ENCODE peak calls at places on chromosome 17, in six cellular contexts. One of them, this sample, is unnamed.
A peak's percentile ranks its signal among the peaks of the same experiment; 100 is the strongest.

GRCh38 chr17:63588797-63589196 is 11.9 kb upstream of the TACO1 start:
- ATAC-seq in K562: no peak
- ATAC-seq in upper lobe of left lung: no peak
- ATAC-seq in HCT116: no peak
- ATAC-seq in HepG2: no peak
- ATAC-seq in GM12878: no peak
- ATAC-seq in this sample: no peak

GRCh38 chr17:31442276-31442675 is 50.8 kb downstream of the RAB11FIP4 start:
- ATAC-seq in GM12878: no peak
- ATAC-seq in HepG2: no peak
- ATAC-seq in upper lobe of left lung: no peak
- ATAC-seq in HCT116: no peak
- ATAC-seq in K562: no peak
- ATAC-seq in this sample: no peak

GRCh38 chr17:37664214-37664613 is 21.0 kb upstream of the DDX52 start:
- ATAC-seq in GM12878: no peak
- ATAC-seq in HCT116: no peak
- ATAC-seq in K562: no peak
- ATAC-seq in upper lobe of left lung: no peak
- ATAC-seq in HepG2: no peak
- ATAC-seq in this sample: no peak

GRCh38 chr17:76968707-76969597 is 100.7 kb downstream of the MGAT5B start:
- ATAC-seq in GM12878: peak; percentile 78
- ATAC-seq in HepG2: no peak
- ATAC-seq in upper lobe of left lung: peak; percentile 14
- ATAC-seq in HCT116: peak; percentile 65
- ATAC-seq in K562: no peak
- ATAC-seq in this sample: no peak

GRCh38 chr17:17959520-17960361 is 12.5 kb downstream of the TOM1L2 start:
- ATAC-seq in GM12878: peak; percentile 85
- ATAC-seq in K562: no peak
- ATAC-seq in HepG2: no peak
- ATAC-seq in HCT116: no peak
- ATAC-seq in upper lobe of left lung: peak; percentile 46
- ATAC-seq in this sample: no peak

GRCh38 chr17:39224778-39225307 is 902 bp downstream of the STAC2 start:
- ATAC-seq in GM12878: peak; percentile 38
- ATAC-seq in K562: peak; percentile 13
- ATAC-seq in HepG2: peak; percentile 15
- ATAC-seq in upper lobe of left lung: peak; percentile 58
- ATAC-seq in HCT116: no peak
- ATAC-seq in this sample: no peak

GRCh38 chr17:16945141-16945493 is 26.8 kb downstream of the TNFRSF13B start:
- ATAC-seq in HCT116: no peak
- ATAC-seq in upper lobe of left lung: no peak
- ATAC-seq in K562: no peak
- ATAC-seq in HepG2: no peak
- ATAC-seq in GM12878: no peak
- ATAC-seq in this sample: no peak

GRCh38 chr17:41338961-41339485 is 11.6 kb downstream of the KRT33A start:
- ATAC-seq in upper lobe of left lung: no peak
- ATAC-seq in GM12878: peak; percentile 73
- ATAC-seq in HepG2: no peak
- ATAC-seq in K562: no peak
- ATAC-seq in HCT116: no peak
- ATAC-seq in this sample: no peak

GRCh38 chr17:63476494-63476856 is 386 bp upstream of the ACE start:
- ATAC-seq in upper lobe of left lung: peak; percentile 34
- ATAC-seq in GM12878: no peak
- ATAC-seq in HCT116: peak; percentile 2
- ATAC-seq in HepG2: peak; percentile 47
- ATAC-seq in K562: peak; percentile 50
- ATAC-seq in this sample: no peak

GRCh38 chr17:37386462-37386861 is 10.7 kb downstream of the C17orf78 start:
- ATAC-seq in K562: peak; percentile 85
- ATAC-seq in HCT116: no peak
- ATAC-seq in HepG2: no peak
- ATAC-seq in GM12878: no peak
- ATAC-seq in upper lobe of left lung: no peak
- ATAC-seq in this sample: no peak

GRCh38 chr17:74760404-74761105 is 12.1 kb downstream of the NHERF1 start:
- ATAC-seq in HCT116: no peak
- ATAC-seq in GM12878: no peak
- ATAC-seq in HepG2: peak; percentile 2
- ATAC-seq in K562: peak; percentile 74
- ATAC-seq in upper lobe of left lung: no peak
- ATAC-seq in this sample: no peak

GRCh38 chr17:39208893-39209292 is 8.8 kb downstream of the RPL19 start:
- ATAC-seq in HepG2: no peak
- ATAC-seq in GM12878: peak; percentile 79
- ATAC-seq in K562: peak; percentile 41
- ATAC-seq in HCT116: no peak
- ATAC-seq in upper lobe of left lung: peak; percentile 27
- ATAC-seq in this sample: peak; percentile 4

GRCh38 chr17:60086822-60087591 is 8.3 kb upstream of the HEATR6 start:
- ATAC-seq in upper lobe of left lung: peak; percentile 70
- ATAC-seq in GM12878: no peak
- ATAC-seq in HCT116: no peak
- ATAC-seq in K562: no peak
- ATAC-seq in HepG2: no peak
- ATAC-seq in this sample: no peak

GRCh38 chr17:57599271-57600045 is 145.6 kb downstream of the CCDC182 start:
- ATAC-seq in K562: no peak
- ATAC-seq in HepG2: no peak
- ATAC-seq in upper lobe of left lung: no peak
- ATAC-seq in GM12878: no peak
- ATAC-seq in HCT116: no peak
- ATAC-seq in this sample: no peak

GRCh38 chr17:12973496-12974318 is 44.1 kb downstream of the ELAC2 start:
- ATAC-seq in HCT116: no peak
- ATAC-seq in GM12878: no peak
- ATAC-seq in upper lobe of left lung: peak; percentile 68
- ATAC-seq in HepG2: no peak
- ATAC-seq in K562: no peak
- ATAC-seq in this sample: peak; percentile 67

GRCh38 chr17:32588135-32588534 is 101.3 kb downstream of the CDK5R1 start:
- ATAC-seq in GM12878: no peak
- ATAC-seq in HepG2: no peak
- ATAC-seq in HCT116: no peak
- ATAC-seq in K562: no peak
- ATAC-seq in upper lobe of left lung: no peak
- ATAC-seq in this sample: no peak

GRCh38 chr17:72115789-72116520 is 4.9 kb upstream of the SOX9 start:
- ATAC-seq in GM12878: no peak
- ATAC-seq in HCT116: no peak
- ATAC-seq in upper lobe of left lung: no peak
- ATAC-seq in K562: no peak
- ATAC-seq in HepG2: no peak
- ATAC-seq in this sample: no peak

GRCh38 chr17:78790552-78790951 is 8.5 kb upstream of the CYTH1 start:
- ATAC-seq in K562: no peak
- ATAC-seq in HCT116: no peak
- ATAC-seq in upper lobe of left lung: no peak
- ATAC-seq in GM12878: no peak
- ATAC-seq in HepG2: no peak
- ATAC-seq in this sample: no peak

GRCh38 chr17:77656054-77656453 is 302.4 kb upstream of the TNRC6C start:
- ATAC-seq in HepG2: no peak
- ATAC-seq in K562: no peak
- ATAC-seq in GM12878: no peak
- ATAC-seq in HCT116: no peak
- ATAC-seq in upper lobe of left lung: no peak
- ATAC-seq in this sample: no peak

GRCh38 chr17:75639771-75640555 is 6.7 kb downstream of the SMIM5 start:
- ATAC-seq in HepG2: no peak
- ATAC-seq in HCT116: peak; percentile 78
- ATAC-seq in upper lobe of left lung: no peak
- ATAC-seq in GM12878: no peak
- ATAC-seq in K562: no peak
- ATAC-seq in this sample: no peak

GRCh38 chr17:49510059-49510719 is 15.1 kb downstream of the NGFR start:
- ATAC-seq in HepG2: no peak
- ATAC-seq in K562: no peak
- ATAC-seq in GM12878: no peak
- ATAC-seq in HCT116: no peak
- ATAC-seq in upper lobe of left lung: no peak
- ATAC-seq in this sample: no peak

GRCh38 chr17:66304304-66305174 is 2.1 kb downstream of the PRKCA start:
- ATAC-seq in K562: peak; percentile 80
- ATAC-seq in GM12878: peak; percentile 4
- ATAC-seq in HepG2: peak; percentile 58
- ATAC-seq in HCT116: no peak
- ATAC-seq in upper lobe of left lung: no peak
- ATAC-seq in this sample: no peak

GRCh38 chr17:18231156-18231555 is 5.7 kb downstream of the LLGL1 start:
- ATAC-seq in HCT116: no peak
- ATAC-seq in GM12878: no peak
- ATAC-seq in HepG2: no peak
- ATAC-seq in K562: no peak
- ATAC-seq in upper lobe of left lung: no peak
- ATAC-seq in this sample: no peak

GRCh38 chr17:58702045-58702476 is 9.7 kb downstream of the RAD51C start:
- ATAC-seq in K562: no peak
- ATAC-seq in upper lobe of left lung: no peak
- ATAC-seq in HCT116: no peak
- ATAC-seq in GM12878: peak; percentile 93
- ATAC-seq in HepG2: no peak
- ATAC-seq in this sample: no peak

GRCh38 chr17:57441270-57441600 is 184.9 kb downstream of the MSI2 start:
- ATAC-seq in HepG2: no peak
- ATAC-seq in HCT116: no peak
- ATAC-seq in K562: no peak
- ATAC-seq in upper lobe of left lung: no peak
- ATAC-seq in GM12878: peak; percentile 45
- ATAC-seq in this sample: no peak

GRCh38 chr17:57523926-57524634 is 221.0 kb downstream of the CCDC182 start:
- ATAC-seq in HepG2: no peak
- ATAC-seq in upper lobe of left lung: peak; percentile 9
- ATAC-seq in GM12878: no peak
- ATAC-seq in K562: no peak
- ATAC-seq in HCT116: peak; percentile 80
- ATAC-seq in this sample: no peak

GRCh38 chr17:27579897-27580321 is 51.1 kb upstream of the LGALS9 start:
- ATAC-seq in GM12878: no peak
- ATAC-seq in HepG2: no peak
- ATAC-seq in HCT116: no peak
- ATAC-seq in upper lobe of left lung: no peak
- ATAC-seq in K562: no peak
- ATAC-seq in this sample: no peak

GRCh38 chr17:80474933-80475915 is 1.2 kb downstream of the NPTX1 start:
- ATAC-seq in HepG2: peak; percentile 2
- ATAC-seq in K562: no peak
- ATAC-seq in GM12878: no peak
- ATAC-seq in HCT116: peak; percentile 53
- ATAC-seq in upper lobe of left lung: no peak
- ATAC-seq in this sample: peak; percentile 5

GRCh38 chr17:41505836-41506767 is 690 bp upstream of the KRT13 start:
- ATAC-seq in upper lobe of left lung: no peak
- ATAC-seq in GM12878: peak; percentile 31
- ATAC-seq in K562: peak; percentile 68
- ATAC-seq in HCT116: no peak
- ATAC-seq in HepG2: no peak
- ATAC-seq in this sample: no peak

GRCh38 chr17:81712468-81713003 is 452 bp downstream of the SLC25A10 start:
- ATAC-seq in upper lobe of left lung: peak; percentile 39
- ATAC-seq in GM12878: peak; percentile 26
- ATAC-seq in HCT116: peak; percentile 37
- ATAC-seq in K562: peak; percentile 71
- ATAC-seq in HepG2: peak; percentile 23
- ATAC-seq in this sample: peak; percentile 38
- TF ChIP-seq POLR2AphosphoS5 in upper lobe of left lung: no peak
- TF ChIP-seq POLR2AphosphoS5 in GM12878: no peak
- TF ChIP-seq POLR2AphosphoS5 in HCT116: no peak
- TF ChIP-seq POLR2AphosphoS5 in K562: no peak
- TF ChIP-seq POLR2AphosphoS5 in HepG2: no peak
- TF ChIP-seq POLR2AphosphoS5 in this sample: no peak

GRCh38 chr17:4199818-4200402 is 56.9 kb downstream of the CYB5D2 start:
- ATAC-seq in HepG2: no peak
- ATAC-seq in HCT116: peak; percentile 60
- ATAC-seq in upper lobe of left lung: peak; percentile 29
- ATAC-seq in GM12878: peak; percentile 81
- ATAC-seq in K562: peak; percentile 66
- ATAC-seq in this sample: no peak
- H3K36me3 ChIP-seq in HepG2: peaks cover 7% of the 10 kb centered on the region
- H3K36me3 ChIP-seq in HCT116: peaks cover 5% of the 10 kb centered on the region
- H3K36me3 ChIP-seq in upper lobe of left lung: peaks cover 9% of the 10 kb centered on the region
- H3K36me3 ChIP-seq in GM12878: peaks cover 10% of the 10 kb centered on the region
- H3K36me3 ChIP-seq in K562: peaks cover 44% of the 10 kb centered on the region
- H3K36me3 ChIP-seq in this sample: peaks cover 42% of the 10 kb centered on the region

GRCh38 chr17:51259574-51260236 is at the start of gene MBTD1:
- ATAC-seq in HepG2: peak; percentile 91
- ATAC-seq in GM12878: peak; percentile 89
- ATAC-seq in upper lobe of left lung: peak; percentile 94
- ATAC-seq in HCT116: peak; percentile 88
- ATAC-seq in K562: peak; percentile 90
- ATAC-seq in this sample: peak; percentile 95

GRCh38 chr17:51258756-51259573 is 884 bp downstream of the MBTD1 start:
- ATAC-seq in HCT116: no peak
- ATAC-seq in K562: peak; percentile 28
- ATAC-seq in upper lobe of left lung: no peak
- ATAC-seq in HepG2: peak; percentile 0
- ATAC-seq in GM12878: no peak
- ATAC-seq in this sample: no peak

GRCh38 chr17:51263001-51263400 is 2.7 kb downstream of the UTP18 start:
- ATAC-seq in HepG2: no peak
- ATAC-seq in GM12878: no peak
- ATAC-seq in HCT116: no peak
- ATAC-seq in upper lobe of left lung: no peak
- ATAC-seq in K562: no peak
- ATAC-seq in this sample: no peak

GRCh38 chr17:51260237-51260959 is at the start of gene UTP18:
- ATAC-seq in HepG2: peak; percentile 76
- ATAC-seq in HCT116: peak; percentile 84
- ATAC-seq in K562: peak; percentile 84
- ATAC-seq in GM12878: peak; percentile 77
- ATAC-seq in upper lobe of left lung: peak; percentile 98
- ATAC-seq in this sample: peak; percentile 97

GRCh38 chr17:51260960-51261958 is 913 bp downstream of the UTP18 start:
- ATAC-seq in upper lobe of left lung: peak; percentile 84
- ATAC-seq in K562: peak; percentile 81
- ATAC-seq in HepG2: peak; percentile 79
- ATAC-seq in GM12878: peak; percentile 78
- ATAC-seq in HCT116: peak; percentile 71
- ATAC-seq in this sample: peak; percentile 55
- TF ChIP-seq POLR2A in upper lobe of left lung: no peak
- TF ChIP-seq POLR2A in K562: no peak
- TF ChIP-seq POLR2A in HepG2: no peak
- TF ChIP-seq POLR2A in GM12878: no peak
- TF ChIP-seq POLR2A in HCT116: no peak
- TF ChIP-seq POLR2A in this sample: no peak

DNA sequence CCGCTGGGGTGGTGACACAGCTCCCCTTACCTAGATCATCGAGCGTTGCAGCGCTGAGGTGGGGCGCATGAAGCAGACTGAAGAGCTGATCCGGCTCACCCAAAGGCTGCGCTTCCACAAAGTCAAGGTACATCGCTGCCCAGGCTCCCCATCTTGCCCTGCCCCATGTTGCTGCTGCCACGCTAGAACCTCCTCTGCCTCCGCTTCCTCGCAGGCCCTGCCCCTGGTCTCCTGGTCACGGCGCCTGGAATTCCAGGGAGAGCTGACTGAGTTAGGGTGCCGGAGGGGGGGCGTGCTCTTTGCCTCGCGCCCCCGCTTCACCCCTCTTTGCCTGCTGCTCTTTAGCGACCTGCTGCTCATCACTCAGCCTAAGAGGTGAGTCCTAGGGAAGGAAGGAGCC is 8.5 kb downstream of the ARHGEF15 start:
- ATAC-seq in HepG2: no peak
- ATAC-seq in GM12878: no peak
- ATAC-seq in K562: no peak
- ATAC-seq in HCT116: no peak
- ATAC-seq in upper lobe of left lung: no peak
- ATAC-seq in this sample: no peak
- TF ChIP-seq POLR2AphosphoS5 in HepG2: no peak
- TF ChIP-seq POLR2AphosphoS5 in GM12878: no peak
- TF ChIP-seq POLR2AphosphoS5 in K562: no peak
- TF ChIP-seq POLR2AphosphoS5 in HCT116: no peak
- TF ChIP-seq POLR2AphosphoS5 in upper lobe of left lung: no peak
- TF ChIP-seq POLR2AphosphoS5 in this sample: no peak